ENCODE peak calls at places on chromosomes 13 and 19, in ten cellular contexts. T is thoracic aorta; B is GOT3; A is HFF-Myc; W is mucosa of gallbladder; Q is Caki2; F is fibroblast of pulmonary artery; H is stimulated activated CD4-positive, alpha-beta T cell treated with anti-CD3 and anti-CD28 coated beads, Interleukin-1b, Interleukin-23, amount 100 ng/mL, for 4 hours; S is T-helper 2 cell; U is ecto neural progenitor cell. D is an unnamed sample.

GRCh38 chr13:48151343-48151742 is 56.4 kb upstream of the MED4 start:
- DNase-seq in T (no peak), H (no peak), W (no peak), A (no peak), F (no peak), S (no peak), Q (no peak), B (no peak), U (no peak), D (no peak)

GRCh38 chr13:98534821-98535220 is 42.1 kb downstream of the STK24 start:
- DNase-seq in W (no peak), T (no peak), U (no peak), H (no peak), Q (no peak), S (no peak), B (no peak), F (no peak), A (no peak), D (no peak)

GRCh38 chr13:41660426-41660825 is 203.1 kb downstream of the RGCC start:
- DNase-seq in B (no peak), F (no peak), U (no peak), Q (no peak), T (no peak), W (no peak), A (no peak), S (no peak), H (no peak), D (no peak)

GRCh38 chr13:22926176-22927007 is 254.4 kb upstream of the SGCG start:
- DNase-seq in T (no peak), F (peak), W (peak), U (peak), A (no peak), S (no peak), B (no peak), H (no peak), Q (peak), D (peak)

GRCh38 chr19:1261863-1262686 is 7.1 kb upstream of the CIRBP start:
- DNase-seq in U (no peak), A (no peak), H (no peak), B (no peak), W (peak), Q (peak), S (peak), T (peak), F (no peak), D (peak)

GRCh38 chr13:33168326-33168960 is 117.1 kb downstream of the STARD13 start:
- DNase-seq in H (no peak), S (no peak), U (no peak), Q (no peak), T (no peak), F (no peak), W (no peak), B (no peak), A (no peak), D (no peak)

GRCh38 chr13:24642236-24642635 is 38.0 kb upstream of the ATP12A start:
- DNase-seq in W (no peak), A (no peak), F (no peak), T (no peak), H (no peak), Q (no peak), B (no peak), U (no peak), S (no peak), D (no peak)

GRCh38 chr13:28640861-28641599 is 17.9 kb upstream of the POMP start:
- DNase-seq in W (no peak), F (no peak), S (no peak), U (no peak), B (no peak), T (no peak), A (no peak), Q (no peak), H (no peak), D (no peak)

GRCh38 chr13:25988655-25989054 is 63.2 kb downstream of the SHISA2 start:
- DNase-seq in U (no peak), F (no peak), B (no peak), W (no peak), Q (peak), T (no peak), S (no peak), A (no peak), H (no peak), D (no peak)

GRCh38 chr19:1925544-1925943 is 15.4 kb upstream of the CSNK1G2 start:
- DNase-seq in F (no peak), H (no peak), B (no peak), A (no peak), U (no peak), Q (no peak), S (no peak), T (no peak), W (no peak), D (no peak)

D was measured in body of pancreas.